ENCODE peak calls at places on chromosomes 12 and 14, in five cellular contexts. T is iris pigment epithelial cell, O is NCI-H524, K is endothelial cell of umbilical vein, Q is nucleus accumbens. B is an unnamed sample.

GRCh38 chr14:104749111-104749649 is 3.8 kb upstream of the SIVA1 start:
- DNase-seq in T (peak), O (peak), K (no peak), Q (no peak), B (peak)

GRCh38 chr14:105050551-105050897 is 14.7 kb downstream of the GPR132 start:
- DNase-seq in T (peak), O (peak), K (no peak), Q (no peak), B (peak)

GRCh38 chr12:69519871-69520270 is 49.7 kb downstream of the FRS2 start:
- DNase-seq in T (no peak), O (no peak), K (no peak), Q (no peak), B (no peak)

GRCh38 chr12:87127272-87127671 is 871.1 kb upstream of the MGAT4C start:
- DNase-seq in T (peak), O (no peak), K (no peak), Q (no peak), B (peak)

GRCh38 chr12:47378907-47379306 is 299.1 kb upstream of the AMIGO2 start:
- DNase-seq in T (no peak), O (no peak), K (peak), Q (no peak), B (no peak)

GRCh38 chr14:75982724-75983358 is 1.0 kb upstream of the TGFB3 start:
- DNase-seq in T (peak), O (peak), K (peak), Q (no peak), B (peak)

GRCh38 chr12:76518699-76519098 is 40.9 kb downstream of the OSBPL8 start:
- DNase-seq in T (no peak), O (no peak), K (no peak), Q (no peak), B (no peak)

GRCh38 chr14:105075364-105076295 is 10.4 kb upstream of the GPR132 start:
- DNase-seq in T (no peak), O (peak), K (no peak), Q (no peak), B (peak)

GRCh38 chr14:23021969-23022368 is 12.0 kb upstream of the C14orf93 start:
- DNase-seq in T (no peak), O (no peak), K (no peak), Q (no peak), B (no peak)

GRCh38 chr12:67434653-67435375 is 165.7 kb downstream of the CAND1 start:
- DNase-seq in T (peak), O (no peak), K (no peak), Q (no peak), B (peak)

GRCh38 chr12:117911347-117911746 is 57.4 kb downstream of the KSR2 start:
- DNase-seq in T (no peak), O (no peak), K (no peak), Q (no peak), B (no peak)

GRCh38 chr12:9736931-9737705 is 4.2 kb upstream of the CLECL1 start:
- DNase-seq in T (no peak), O (no peak), K (peak), Q (no peak), B (no peak)

B was measured in AG08396.